ENCODE peak calls at places on chromosomes 4 and X, in four cellular contexts. One of them, this sample, is unnamed.

GRCh38 chr4:153045111-153045982 is 109.2 kb downstream of the FHDC1 start:
- DNase-seq in A549: no peak
- DNase-seq in GM13977: no peak
- DNase-seq in iPS-NIHi11: no peak
- DNase-seq in this sample: no peak

GRCh38 chr4:67933755-67934154 is 29.5 kb downstream of the TMPRSS11A start:
- DNase-seq in A549: no peak
- DNase-seq in GM13977: no peak
- DNase-seq in iPS-NIHi11: no peak
- DNase-seq in this sample: no peak

GRCh38 chr4:119570401-119570800 is 58.2 kb downstream of the PDE5A start:
- DNase-seq in A549: no peak
- DNase-seq in GM13977: no peak
- DNase-seq in iPS-NIHi11: no peak
- DNase-seq in this sample: no peak

GRCh38 chrX:73647212-73647611 is 84.2 kb downstream of the CHIC1 start:
- DNase-seq in A549: no peak
- DNase-seq in GM13977: no peak
- DNase-seq in iPS-NIHi11: no peak
- DNase-seq in this sample: no peak

GRCh38 chr4:21976166-21976565 is 27.6 kb upstream of the KCNIP4 start:
- DNase-seq in A549: no peak
- DNase-seq in GM13977: no peak
- DNase-seq in iPS-NIHi11: no peak
- DNase-seq in this sample: no peak

GRCh38 chr4:75718529-75718928 is 5.8 kb upstream of the USO1 start:
- DNase-seq in A549: no peak
- DNase-seq in GM13977: no peak
- DNase-seq in iPS-NIHi11: no peak
- DNase-seq in this sample: no peak

GRCh38 chr4:167021545-167022155 is 212.6 kb downstream of the SPOCK3 start:
- DNase-seq in A549: peak; percentile 62
- DNase-seq in GM13977: no peak
- DNase-seq in iPS-NIHi11: peak; percentile 41
- DNase-seq in this sample: peak; percentile 7

GRCh38 chr4:52106701-52107100 is 55.6 kb downstream of the SPATA18 start:
- DNase-seq in A549: no peak
- DNase-seq in GM13977: no peak
- DNase-seq in iPS-NIHi11: no peak
- DNase-seq in this sample: no peak

GRCh38 chrX:42597481-42597880 is 180.5 kb downstream of the PPP1R2C start:
- DNase-seq in A549: no peak
- DNase-seq in GM13977: no peak
- DNase-seq in iPS-NIHi11: no peak
- DNase-seq in this sample: no peak

GRCh38 chrX:38262715-38263620 is 42.3 kb upstream of the SRPX start:
- DNase-seq in A549: no peak
- DNase-seq in GM13977: no peak
- DNase-seq in iPS-NIHi11: no peak
- DNase-seq in this sample: no peak

GRCh38 chr4:121583396-121583795 is 113.4 kb downstream of the ANXA5 start:
- DNase-seq in A549: no peak
- DNase-seq in GM13977: no peak
- DNase-seq in iPS-NIHi11: no peak
- DNase-seq in this sample: no peak

GRCh38 chr4:185194924-185195632 is 8.7 kb downstream of the CFAP97 start:
- DNase-seq in A549: no peak
- DNase-seq in GM13977: no peak
- DNase-seq in iPS-NIHi11: no peak
- DNase-seq in this sample: no peak

GRCh38 chrX:323721-324628 is 5.4 kb upstream of the GTPBP6 start:
- DNase-seq in A549: peak; percentile 93
- DNase-seq in GM13977: no peak
- DNase-seq in iPS-NIHi11: no peak
- DNase-seq in this sample: no peak

GRCh38 chr4:97911236-97911906 is 231.9 kb downstream of the STPG2 start:
- DNase-seq in A549: no peak
- DNase-seq in GM13977: no peak
- DNase-seq in iPS-NIHi11: peak; percentile 9
- DNase-seq in this sample: no peak

GRCh38 chr4:10872833-10873517 is 188.4 kb upstream of the CLNK start:
- DNase-seq in A549: no peak
- DNase-seq in GM13977: no peak
- DNase-seq in iPS-NIHi11: no peak
- DNase-seq in this sample: no peak

GRCh38 chr4:81827568-81828202 is 356.0 kb upstream of the RASGEF1B start:
- DNase-seq in A549: no peak
- DNase-seq in GM13977: peak; percentile 4
- DNase-seq in iPS-NIHi11: no peak
- DNase-seq in this sample: no peak

GRCh38 chrX:69597399-69597798 is 18.5 kb upstream of the EDA start:
- DNase-seq in A549: no peak
- DNase-seq in GM13977: no peak
- DNase-seq in iPS-NIHi11: no peak
- DNase-seq in this sample: no peak

GRCh38 chr4:162056947-162057346 is 106.9 kb downstream of the FSTL5 start:
- DNase-seq in A549: no peak
- DNase-seq in GM13977: no peak
- DNase-seq in iPS-NIHi11: peak; percentile 16
- DNase-seq in this sample: no peak

GRCh38 chrX:455673-456072 is 69.0 kb upstream of the PPP2R3B start:
- DNase-seq in A549: no peak
- DNase-seq in GM13977: no peak
- DNase-seq in iPS-NIHi11: no peak
- DNase-seq in this sample: no peak

GRCh38 chrX:151776113-151776790 is 41.7 kb downstream of the CNGA2 start:
- DNase-seq in A549: no peak
- DNase-seq in GM13977: no peak
- DNase-seq in iPS-NIHi11: no peak
- DNase-seq in this sample: no peak

GRCh38 chr4:92303621-92304027 is at the start of gene GRID2:
- DNase-seq in A549: no peak
- DNase-seq in GM13977: peak; percentile 38
- DNase-seq in iPS-NIHi11: peak; percentile 67
- DNase-seq in this sample: peak; percentile 17

GRCh38 chr4:89914609-89915008 is 20.0 kb downstream of the MMRN1 start:
- DNase-seq in A549: no peak
- DNase-seq in GM13977: no peak
- DNase-seq in iPS-NIHi11: no peak
- DNase-seq in this sample: no peak

GRCh38 chr4:146096374-146096773 is 79.1 kb upstream of the LSM6 start:
- DNase-seq in A549: no peak
- DNase-seq in GM13977: no peak
- DNase-seq in iPS-NIHi11: no peak
- DNase-seq in this sample: no peak

GRCh38 chr4:20319785-20320184 is 68.1 kb downstream of the SLIT2 start:
- DNase-seq in A549: no peak
- DNase-seq in GM13977: no peak
- DNase-seq in iPS-NIHi11: no peak
- DNase-seq in this sample: no peak

GRCh38 chrX:101265869-101266428 is 25.2 kb downstream of the TAF7L start:
- DNase-seq in A549: no peak
- DNase-seq in GM13977: no peak
- DNase-seq in iPS-NIHi11: no peak
- DNase-seq in this sample: no peak

GRCh38 chr4:150302553-150302952 is 224.3 kb downstream of the DCLK2 start:
- DNase-seq in A549: peak; percentile 64
- DNase-seq in GM13977: no peak
- DNase-seq in iPS-NIHi11: no peak
- DNase-seq in this sample: no peak

GRCh38 chr4:17068885-17069284 is 170.4 kb upstream of the LDB2 start:
- DNase-seq in A549: no peak
- DNase-seq in GM13977: no peak
- DNase-seq in iPS-NIHi11: no peak
- DNase-seq in this sample: no peak

GRCh38 chr4:155659168-155659567 is 7.5 kb upstream of the GUCY1A1 start:
- DNase-seq in A549: no peak
- DNase-seq in GM13977: no peak
- DNase-seq in iPS-NIHi11: no peak
- DNase-seq in this sample: no peak

GRCh38 chr4:10354225-10354624 is 103.0 kb downstream of the ZNF518B start:
- DNase-seq in A549: no peak
- DNase-seq in GM13977: no peak
- DNase-seq in iPS-NIHi11: no peak
- DNase-seq in this sample: no peak

GRCh38 chr4:174503079-174503724 is 19.1 kb downstream of the HPGD start:
- DNase-seq in A549: no peak
- DNase-seq in GM13977: no peak
- DNase-seq in iPS-NIHi11: no peak
- DNase-seq in this sample: no peak

This sample was measured in GM13976.